ENCODE peak calls at places on chromosome 10, in four cellular contexts. One of them, this sample, is unnamed. For H3K4me1, the result is how much of the 10 kb centered on the place peaks cover.

GRCh38 chr10:116274141-116274861 is 1.3 kb upstream of the GFRA1 start:
- DNase-seq in upper lobe of right lung: no peak
- DNase-seq in transverse colon: no peak
- DNase-seq in PC-3: no peak
- DNase-seq in this sample: peak

GRCh38 chr10:100506596-100507356 is 12.9 kb downstream of the SEC31B start:
- DNase-seq in upper lobe of right lung: no peak
- DNase-seq in transverse colon: no peak
- DNase-seq in PC-3: peak
- DNase-seq in this sample: peak

GRCh38 chr10:79424221-79425073 is 21.0 kb downstream of the ZCCHC24 start:
- DNase-seq in upper lobe of right lung: peak
- DNase-seq in transverse colon: no peak
- DNase-seq in PC-3: no peak
- DNase-seq in this sample: no peak

GRCh38 chr10:130174343-130174742 is 38.2 kb downstream of the GLRX3 start:
- DNase-seq in upper lobe of right lung: no peak
- DNase-seq in transverse colon: no peak
- DNase-seq in PC-3: no peak
- DNase-seq in this sample: peak

GRCh38 chr10:88958721-88959120 is 6.1 kb upstream of the ACTA2 start:
- DNase-seq in upper lobe of right lung: no peak
- DNase-seq in transverse colon: no peak
- DNase-seq in PC-3: no peak
- DNase-seq in this sample: no peak

GRCh38 chr10:124296813-124297788 is 121.6 kb downstream of the OAT start:
- DNase-seq in upper lobe of right lung: peak
- DNase-seq in transverse colon: no peak
- DNase-seq in PC-3: no peak
- DNase-seq in this sample: no peak

GRCh38 chr10:3812141-3812540 is 27.1 kb upstream of the KLF6 start:
- DNase-seq in upper lobe of right lung: no peak
- DNase-seq in transverse colon: no peak
- DNase-seq in PC-3: no peak
- DNase-seq in this sample: no peak

GRCh38 chr10:91242940-91243339 is 22.5 kb downstream of the PCGF5 start:
- DNase-seq in upper lobe of right lung: no peak
- DNase-seq in transverse colon: no peak
- DNase-seq in PC-3: no peak
- DNase-seq in this sample: no peak

DNA sequence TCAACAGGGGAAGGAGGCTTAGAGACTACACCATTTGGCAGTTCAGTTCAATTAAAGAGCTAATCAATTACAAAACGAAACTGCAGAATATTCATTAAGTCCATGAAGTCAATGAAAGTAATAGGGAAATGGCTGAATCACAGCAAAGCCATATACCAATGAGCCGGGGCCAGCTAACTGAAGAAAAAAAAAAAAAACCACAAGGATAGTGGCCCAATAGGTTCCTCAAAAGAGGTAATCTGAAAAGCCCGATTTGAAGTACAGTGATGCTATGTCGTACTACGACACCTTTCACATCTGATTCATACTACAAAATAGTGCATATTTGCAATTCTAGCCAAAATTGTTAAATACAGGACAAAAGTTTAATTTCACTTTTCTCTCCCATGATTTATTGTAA is 2.5 kb downstream of the ARHGAP12 start:
- DNase-seq in upper lobe of right lung: no peak
- DNase-seq in transverse colon: no peak
- DNase-seq in PC-3: no peak
- DNase-seq in this sample: no peak
- H3K4me1 ChIP-seq in upper lobe of right lung: under half
- H3K4me1 ChIP-seq in transverse colon: under half
- H3K4me1 ChIP-seq in PC-3: under half
- H3K4me1 ChIP-seq in this sample: under half

DNA sequence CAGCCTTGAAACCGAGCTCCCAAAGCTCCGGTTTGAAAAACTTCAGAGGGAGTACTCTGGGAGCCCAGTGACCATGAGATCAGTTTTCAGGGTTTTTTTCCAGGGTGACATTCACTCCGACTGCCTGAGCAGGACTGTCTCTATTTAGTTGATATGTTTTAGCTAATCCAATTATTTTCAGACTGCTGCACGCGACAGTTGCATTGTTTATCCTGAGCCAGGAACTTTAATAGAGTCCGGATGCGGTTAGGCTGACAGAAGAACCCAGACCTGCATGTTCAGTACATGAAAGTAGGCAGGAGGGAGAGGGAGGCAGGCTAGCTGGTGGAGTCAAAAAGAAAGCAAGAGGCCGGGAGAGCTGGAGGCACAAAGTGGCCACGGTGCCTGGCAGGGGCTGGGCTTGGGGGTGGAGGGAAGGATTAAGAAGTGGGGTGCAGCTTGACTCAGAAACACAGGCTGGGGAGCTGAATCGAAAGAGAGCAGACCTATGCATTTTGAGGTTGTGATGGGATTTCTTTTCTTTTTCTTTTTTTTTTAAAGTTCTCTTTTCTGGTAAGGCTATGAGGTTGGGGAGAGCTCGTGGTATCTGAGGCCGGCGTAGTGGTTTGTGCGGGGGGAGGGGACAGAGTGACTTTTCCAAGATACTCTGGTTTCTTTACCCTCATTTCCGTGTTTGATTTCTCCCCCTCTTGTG is 5.7 kb downstream of the GATA3 start:
- DNase-seq in upper lobe of right lung: no peak
- DNase-seq in transverse colon: no peak
- DNase-seq in PC-3: peak
- DNase-seq in this sample: peak
- H3K4me1 ChIP-seq in upper lobe of right lung: under half
- H3K4me1 ChIP-seq in transverse colon: under half
- H3K4me1 ChIP-seq in PC-3: under half
- H3K4me1 ChIP-seq in this sample: under half

GRCh38 chr10:92697663-92698511 is 8.1 kb downstream of the HHEX start:
- DNase-seq in upper lobe of right lung: no peak
- DNase-seq in transverse colon: no peak
- DNase-seq in PC-3: no peak
- DNase-seq in this sample: no peak

GRCh38 chr10:92699518-92700272 is 9.9 kb downstream of the HHEX start:
- DNase-seq in upper lobe of right lung: no peak
- DNase-seq in transverse colon: peak
- DNase-seq in PC-3: peak
- DNase-seq in this sample: peak

GRCh38 chr10:92695679-92696605 is 6.2 kb downstream of the HHEX start:
- DNase-seq in upper lobe of right lung: no peak
- DNase-seq in transverse colon: no peak
- DNase-seq in PC-3: no peak
- DNase-seq in this sample: peak

GRCh38 chr10:92699193-92699517 is 9.4 kb downstream of the HHEX start:
- DNase-seq in upper lobe of right lung: no peak
- DNase-seq in transverse colon: no peak
- DNase-seq in PC-3: no peak
- DNase-seq in this sample: no peak

DNA sequence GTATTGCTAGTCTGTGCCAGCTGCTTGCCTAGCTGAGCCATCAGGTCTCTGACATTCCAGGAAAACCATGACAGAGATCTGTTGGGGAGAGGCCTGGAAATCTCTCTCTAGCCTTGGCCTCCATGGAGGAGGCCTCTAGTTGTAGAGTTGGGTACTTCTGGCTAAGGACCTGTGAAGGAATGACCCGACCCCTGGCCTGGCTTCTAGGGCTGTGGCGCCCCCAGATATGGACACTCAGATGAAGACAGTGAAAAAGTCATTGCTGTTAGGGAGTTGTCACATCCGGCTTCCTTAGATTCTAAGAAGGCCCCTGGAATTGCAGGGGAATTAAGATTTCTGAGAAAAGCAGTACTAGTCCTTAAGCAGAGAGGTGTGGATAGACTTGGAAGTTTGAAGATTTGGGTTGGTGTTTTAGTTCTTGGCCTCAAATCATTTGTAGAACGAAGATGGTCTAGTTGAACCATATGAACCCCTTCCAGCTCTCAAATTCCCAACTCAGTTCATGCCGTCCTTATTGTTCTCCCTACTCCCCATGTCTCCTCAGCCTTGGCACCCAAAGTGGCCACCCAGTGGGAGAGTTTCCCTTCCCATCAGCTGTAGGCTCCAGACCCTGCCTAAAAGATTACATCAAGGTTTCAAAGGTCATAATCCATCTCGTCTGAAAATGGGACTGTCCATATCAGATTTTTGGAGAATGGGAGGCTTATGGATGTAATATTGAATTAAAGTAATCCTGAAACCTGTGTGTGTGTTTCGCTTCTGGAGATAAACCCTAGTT is 7.0 kb downstream of the HHEX start:
- DNase-seq in upper lobe of right lung: no peak
- DNase-seq in transverse colon: no peak
- DNase-seq in PC-3: no peak
- DNase-seq in this sample: no peak
- H3K4me1 ChIP-seq in upper lobe of right lung: under half
- H3K4me1 ChIP-seq in transverse colon: under half
- H3K4me1 ChIP-seq in PC-3: under half
- H3K4me1 ChIP-seq in this sample: under half

DNA sequence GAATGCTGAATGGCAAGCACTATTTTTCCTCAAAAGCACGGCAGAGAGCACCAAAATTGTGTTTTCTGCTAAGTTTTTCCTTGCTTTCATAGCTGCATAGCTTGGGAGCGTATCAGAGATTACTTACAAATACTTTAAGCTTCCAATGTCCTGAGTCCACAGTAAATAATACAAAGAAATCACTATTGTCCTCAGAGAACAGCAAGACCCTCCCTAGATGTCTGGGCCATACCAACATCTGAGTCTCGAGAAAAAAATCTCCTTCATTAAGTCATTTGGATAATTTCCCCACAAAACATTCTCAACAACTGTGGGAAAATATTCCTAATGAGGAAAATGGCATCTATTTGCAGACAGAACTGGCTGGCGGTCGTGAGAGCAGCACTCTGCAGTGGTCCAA is 41.7 kb downstream of the SGMS1 start:
- DNase-seq in upper lobe of right lung: no peak
- DNase-seq in transverse colon: no peak
- DNase-seq in PC-3: no peak
- DNase-seq in this sample: no peak
- H3K4me1 ChIP-seq in upper lobe of right lung: under half
- H3K4me1 ChIP-seq in transverse colon: under half
- H3K4me1 ChIP-seq in PC-3: half or more
- H3K4me1 ChIP-seq in this sample: under half

This sample was measured in adipocyte.